ENCODE peak calls at places on chromosome 15, in five cellular contexts. L is GM06990, U is NCI-H460, J is T-helper 2 cell, I is endothelial cell. Z is an unnamed sample.

GRCh38 chr15:66939016-66939415 is 126.4 kb upstream of the SMAD3 start:
- DNase-seq in U (no peak), I (no peak), L (no peak), J (no peak), Z (no peak)

GRCh38 chr15:68507447-68507846 is 71.3 kb upstream of the CORO2B start:
- DNase-seq in L (no peak), I (no peak), U (no peak), J (no peak), Z (no peak)

GRCh38 chr15:74978503-74978902 is 16.9 kb upstream of the SCAMP5 start:
- DNase-seq in U (no peak), J (no peak), I (no peak), L (no peak), Z (no peak)

GRCh38 chr15:64842986-64843561 is 1.4 kb downstream of the PLEKHO2 start:
- DNase-seq in L (no peak), J (no peak), U (no peak), I (peak), Z (no peak)

GRCh38 chr15:68791431-68792283 is 29.0 kb downstream of the ANP32A start:
- DNase-seq in L (peak), J (peak), I (no peak), U (no peak), Z (no peak)

GRCh38 chr15:60044636-60045273 is 40.6 kb downstream of the FOXB1 start:
- DNase-seq in J (no peak), L (no peak), I (no peak), U (no peak), Z (no peak)

GRCh38 chr15:76335129-76335850 is 1.3 kb upstream of the ISL2 start:
- DNase-seq in U (no peak), J (no peak), I (no peak), L (peak), Z (no peak)

GRCh38 chr15:63560741-63561448 is 36.3 kb upstream of the FBXL22 start:
- DNase-seq in J (no peak), U (no peak), L (peak), I (no peak), Z (no peak)

GRCh38 chr15:98067339-98067738 is 106.8 kb downstream of the ARRDC4 start:
- DNase-seq in I (no peak), U (no peak), J (no peak), L (no peak), Z (peak)

GRCh38 chr15:61084944-61085367 is 144.1 kb downstream of the RORA start:
- DNase-seq in L (peak), J (no peak), U (no peak), I (no peak), Z (no peak)

GRCh38 chr15:68385671-68386586 is 46.0 kb downstream of the ITGA11 start:
- DNase-seq in L (no peak), I (no peak), U (no peak), J (no peak), Z (no peak)

GRCh38 chr15:33242165-33242564 is 47.7 kb upstream of the FMN1 start:
- DNase-seq in L (no peak), J (no peak), U (no peak), I (peak), Z (peak)

GRCh38 chr15:101068961-101069734 is 150.0 kb downstream of the LRRK1 start:
- DNase-seq in U (no peak), I (peak), L (no peak), J (no peak), Z (no peak)

GRCh38 chr15:90375071-90375470 is 13.0 kb upstream of the IQGAP1 start:
- DNase-seq in U (no peak), I (no peak), L (no peak), J (no peak), Z (no peak)

GRCh38 chr15:55196011-55196410 is 730 bp downstream of the RSL24D1 start:
- DNase-seq in U (no peak), L (no peak), I (no peak), J (no peak), Z (no peak)

GRCh38 chr15:78660584-78660983 is 19.6 kb upstream of the CHRNB4 start:
- DNase-seq in U (no peak), L (no peak), J (no peak), I (no peak), Z (no peak)

GRCh38 chr15:50138391-50138790 is 19.4 kb upstream of the ATP8B4 start:
- DNase-seq in J (no peak), U (no peak), I (no peak), L (no peak), Z (no peak)

GRCh38 chr15:92392462-92392861 is 1.2 kb upstream of the ST8SIA2 start:
- DNase-seq in I (no peak), U (no peak), J (no peak), L (no peak), Z (no peak)

GRCh38 chr15:66883322-66883911 is 181.4 kb downstream of the SMAD6 start:
- DNase-seq in I (no peak), J (no peak), L (no peak), U (peak), Z (peak)

GRCh38 chr15:38335106-38335505 is 82.5 kb downstream of the SPRED1 start:
- DNase-seq in I (no peak), J (no peak), U (no peak), L (no peak), Z (no peak)

GRCh38 chr15:95497681-95498080 is 832.8 kb upstream of the NR2F2 start:
- DNase-seq in I (no peak), U (no peak), L (no peak), J (no peak), Z (no peak)

GRCh38 chr15:85700767-85701166 is 94.0 kb downstream of the KLHL25 start:
- DNase-seq in U (no peak), I (no peak), J (no peak), L (no peak), Z (no peak)

GRCh38 chr15:75809986-75810750 is 33.1 kb upstream of the UBE2Q2 start:
- DNase-seq in U (peak), J (no peak), L (no peak), I (no peak), Z (no peak)

GRCh38 chr15:74795961-74796625 is 14.2 kb downstream of the CSK start:
- DNase-seq in L (no peak), J (no peak), U (no peak), I (no peak), Z (no peak)

GRCh38 chr15:68725736-68726135 is 95.0 kb downstream of the ANP32A start:
- DNase-seq in J (no peak), I (peak), L (no peak), U (no peak), Z (no peak)

Z was measured in BJ.